ENCODE peak calls at places on chromosome 5, in four cellular contexts. V is fibroblast of the aortic adventitia, X is amygdala, W is IMR-90. Q is an unnamed sample.
A peak's percentile ranks its signal among the peaks of the same experiment; 100 is the strongest.

GRCh38 chr5:124343451-124343867 is 403.0 kb downstream of the ZNF608 start:
- DNase-seq in V (peak; percentile 77), X (no peak), W (peak; percentile 95), Q (peak; percentile 54)

GRCh38 chr5:179344301-179345178 is 721 bp downstream of the ADAMTS2 start:
- DNase-seq in V (peak; percentile 16), X (no peak), W (peak; percentile 22), Q (no peak)

GRCh38 chr5:9947231-9947693 is 302.4 kb downstream of the ATPSCKMT start:
- DNase-seq in V (peak; percentile 66), X (no peak), W (no peak), Q (no peak)

GRCh38 chr5:157540707-157541451 is 34.7 kb downstream of the ADAM19 start:
- DNase-seq in V (peak; percentile 71), X (no peak), W (peak; percentile 84), Q (no peak)

GRCh38 chr5:77623341-77623740 is 15.2 kb downstream of the OTP start:
- DNase-seq in V (no peak), X (no peak), W (no peak), Q (no peak)

GRCh38 chr5:157594675-157595074 is 19.1 kb upstream of the ADAM19 start:
- DNase-seq in V (no peak), X (no peak), W (no peak), Q (no peak)

GRCh38 chr5:107817951-107818350 is 147.2 kb upstream of the EFNA5 start:
- DNase-seq in V (no peak), X (no peak), W (no peak), Q (no peak)

GRCh38 chr5:132263548-132264261 is 6.2 kb downstream of the PDLIM4 start:
- DNase-seq in V (peak; percentile 81), X (no peak), W (peak; percentile 94), Q (no peak)

GRCh38 chr5:143898381-143898780 is 86.4 kb downstream of the HMHB1 start:
- DNase-seq in V (no peak), X (no peak), W (no peak), Q (no peak)

GRCh38 chr5:117982691-117983090 is 1005.7 kb downstream of the DTWD2 start:
- DNase-seq in V (no peak), X (no peak), W (no peak), Q (no peak)

GRCh38 chr5:13325765-13326164 is 618.7 kb downstream of the DNAH5 start:
- DNase-seq in V (peak; percentile 17), X (no peak), W (no peak), Q (no peak)

GRCh38 chr5:90983148-90983547 is 400.0 kb downstream of the ARRDC3 start:
- DNase-seq in V (peak; percentile 82), X (no peak), W (peak; percentile 84), Q (peak; percentile 40)

GRCh38 chr5:6686916-6687409 is 26.3 kb upstream of the TENT4A start:
- DNase-seq in V (peak; percentile 69), X (no peak), W (peak; percentile 60), Q (no peak)

GRCh38 chr5:87411586-87412416 is 929 bp downstream of the CCNH start:
- DNase-seq in V (peak; percentile 67), X (peak; percentile 34), W (peak; percentile 63), Q (no peak)

GRCh38 chr5:176446884-176447537 is 1.2 kb upstream of the FAF2 start:
- DNase-seq in V (no peak), X (no peak), W (no peak), Q (no peak)

GRCh38 chr5:132272341-132273210 is 15.1 kb downstream of the PDLIM4 start:
- DNase-seq in V (peak; percentile 59), X (no peak), W (peak; percentile 39), Q (no peak)

GRCh38 chr5:180120221-180121101 is 48.9 kb upstream of the RNF130 start:
- DNase-seq in V (no peak), X (no peak), W (no peak), Q (no peak)

GRCh38 chr5:107567901-107568671 is 102.7 kb downstream of the EFNA5 start:
- DNase-seq in V (no peak), X (no peak), W (no peak), Q (no peak)

GRCh38 chr5:5313081-5313736 is 109.3 kb upstream of the ICE1 start:
- DNase-seq in V (no peak), X (no peak), W (peak; percentile 4), Q (no peak)

GRCh38 chr5:80109549-80110478 is 74.7 kb downstream of the THBS4 start:
- DNase-seq in V (peak; percentile 30), X (peak; percentile 39), W (no peak), Q (no peak)

GRCh38 chr5:123865641-123866040 is 353.7 kb downstream of the CSNK1G3 start:
- DNase-seq in V (no peak), X (no peak), W (no peak), Q (no peak)

GRCh38 chr5:134140530-134141201 is 26.2 kb downstream of the TCF7 start:
- DNase-seq in V (peak; percentile 77), X (peak; percentile 42), W (peak; percentile 71), Q (peak; percentile 57)

GRCh38 chr5:96709152-96709821 is 47.1 kb downstream of the CAST start:
- DNase-seq in V (peak; percentile 86), X (no peak), W (peak; percentile 90), Q (no peak)

GRCh38 chr5:61752588-61752987 is 420.5 kb downstream of the ZSWIM6 start:
- DNase-seq in V (no peak), X (no peak), W (no peak), Q (no peak)

GRCh38 chr5:35789732-35790461 is 66.8 kb upstream of the IL7R start:
- DNase-seq in V (no peak), X (no peak), W (no peak), Q (no peak)

GRCh38 chr5:100965291-100965690 is 62.2 kb upstream of the ST8SIA4 start:
- DNase-seq in V (no peak), X (no peak), W (no peak), Q (no peak)

GRCh38 chr5:133201310-133201709 is 149.5 kb downstream of the HSPA4 start:
- DNase-seq in V (no peak), X (no peak), W (no peak), Q (no peak)

GRCh38 chr5:32506251-32506661 is 61.7 kb upstream of the ZFR start:
- DNase-seq in V (peak; percentile 54), X (no peak), W (peak; percentile 17), Q (no peak)

GRCh38 chr5:39005566-39006232 is 68.5 kb downstream of the RICTOR start:
- DNase-seq in V (peak; percentile 32), X (no peak), W (peak; percentile 22), Q (no peak)

GRCh38 chr5:117107859-117108258 is 533.2 kb upstream of the SEMA6A start:
- DNase-seq in V (no peak), X (no peak), W (no peak), Q (no peak)

GRCh38 chr5:178121450-178122276 is 8.3 kb downstream of the N4BP3 start:
- DNase-seq in V (peak; percentile 14), X (no peak), W (no peak), Q (no peak)

GRCh38 chr5:173718469-173718868 is 102.0 kb upstream of the BOD1 start:
- DNase-seq in V (no peak), X (no peak), W (no peak), Q (no peak)